ENCODE peak calls at places on chromosome 11, in eight cellular contexts. K, X, Y, J, N, C, S and V are unnamed samples.

GRCh38 chr11:1446623-1447022 is 40.0 kb downstream of the MOB2 start:
- DNase-seq in K (no peak), X (no peak), Y (no peak), J (no peak), N (no peak), C (no peak), S (no peak), V (no peak)

GRCh38 chr11:87661270-87661669 is 514.0 kb downstream of the RAB38 start:
- DNase-seq in K (no peak), X (no peak), Y (no peak), J (no peak), N (no peak), C (no peak), S (no peak), V (no peak)

GRCh38 chr11:4455439-4455838 is 6.3 kb downstream of the OR52K2 start:
- DNase-seq in K (no peak), X (no peak), Y (no peak), J (no peak), N (no peak), C (no peak), S (no peak), V (no peak)

GRCh38 chr11:102559839-102560238 is 29.3 kb upstream of the MMP7 start:
- DNase-seq in K (no peak), X (no peak), Y (no peak), J (no peak), N (no peak), C (peak; percentile 13), S (no peak), V (no peak)

GRCh38 chr11:32231909-32232493 is 141.1 kb downstream of the RCN1 start:
- DNase-seq in K (no peak), X (no peak), Y (no peak), J (peak; percentile 54), N (peak; percentile 27), C (peak; percentile 18), S (no peak), V (no peak)

GRCh38 chr11:14585438-14585837 is 58.2 kb upstream of the PDE3B start:
- DNase-seq in K (no peak), X (no peak), Y (no peak), J (no peak), N (no peak), C (no peak), S (no peak), V (no peak)

GRCh38 chr11:132718711-132719641 is 813.3 kb downstream of the OPCML start:
- DNase-seq in K (no peak), X (no peak), Y (no peak), J (peak; percentile 65), N (no peak), C (peak; percentile 63), S (peak; percentile 16), V (no peak)

GRCh38 chr11:85947431-85948272 is 92.5 kb downstream of the CCDC83 start:
- DNase-seq in K (no peak), X (no peak), Y (no peak), J (peak; percentile 96), N (no peak), C (no peak), S (no peak), V (peak; percentile 49)

GRCh38 chr11:83033972-83034672 is 37.6 kb downstream of the RAB30 start:
- DNase-seq in K (no peak), X (peak; percentile 38), Y (peak; percentile 56), J (peak; percentile 78), N (peak; percentile 75), C (peak; percentile 75), S (no peak), V (no peak)

GRCh38 chr11:102560555-102561011 is 30.0 kb upstream of the MMP7 start:
- DNase-seq in K (no peak), X (no peak), Y (no peak), J (peak; percentile 79), N (no peak), C (peak; percentile 45), S (no peak), V (peak; percentile 55)

GRCh38 chr11:106397787-106398355 is 320.4 kb downstream of the AASDHPPT start:
- DNase-seq in K (no peak), X (no peak), Y (no peak), J (no peak), N (no peak), C (no peak), S (no peak), V (no peak)

GRCh38 chr11:65183201-65183891 is 1.6 kb downstream of the CAPN1 start:
- DNase-seq in K (peak; percentile 69), X (no peak), Y (no peak), J (no peak), N (no peak), C (peak; percentile 49), S (no peak), V (peak; percentile 46)

GRCh38 chr11:20566591-20567434 is 32.6 kb upstream of the SLC6A5 start:
- DNase-seq in K (no peak), X (no peak), Y (no peak), J (no peak), N (no peak), C (no peak), S (no peak), V (no peak)

GRCh38 chr11:45930951-45931563 is 8.6 kb downstream of the LARGE2 start:
- DNase-seq in K (no peak), X (peak; percentile 6), Y (no peak), J (no peak), N (no peak), C (no peak), S (no peak), V (no peak)

GRCh38 chr11:46391578-46392420 is at the start of gene CHRM4:
- DNase-seq in K (peak; percentile 60), X (no peak), Y (no peak), J (peak; percentile 52), N (peak; percentile 71), C (peak; percentile 50), S (no peak), V (no peak)

GRCh38 chr11:57072640-57073039 is 83.9 kb downstream of the OR5AK2 start:
- DNase-seq in K (no peak), X (no peak), Y (no peak), J (peak; percentile 96), N (no peak), C (no peak), S (no peak), V (no peak)

GRCh38 chr11:113504586-113504985 is 29.4 kb upstream of the DRD2 start:
- DNase-seq in K (no peak), X (no peak), Y (no peak), J (peak; percentile 58), N (peak; percentile 37), C (peak; percentile 14), S (no peak), V (no peak)
- H3K27me3 ChIP-seq in K (no peaks in the 10 kb centered on the region), X (peaks cover 60% of the 10 kb centered on the region), Y (no peaks in the 10 kb centered on the region), J (no peaks in the 10 kb centered on the region), N (no peaks in the 10 kb centered on the region), C (peaks cover 2% of the 10 kb centered on the region), S (no peaks in the 10 kb centered on the region), V (no peaks in the 10 kb centered on the region)

GRCh38 chr11:119178166-119178680 is 7.1 kb upstream of the NHERF4 start:
- DNase-seq in K (no peak), X (no peak), Y (no peak), J (peak; percentile 10), N (no peak), C (no peak), S (no peak), V (no peak)

GRCh38 chr11:119172513-119172912 is 4.0 kb downstream of the NLRX1 start:
- DNase-seq in K (no peak), X (no peak), Y (no peak), J (no peak), N (no peak), C (no peak), S (no peak), V (no peak)

GRCh38 chr11:119169272-119169719 is 771 bp downstream of the NLRX1 start:
- DNase-seq in K (peak; percentile 65), X (peak; percentile 35), Y (peak; percentile 60), J (peak; percentile 49), N (no peak), C (peak; percentile 24), S (no peak), V (peak; percentile 53)

GRCh38 chr11:119175493-119176077 is 7.1 kb downstream of the NLRX1 start:
- DNase-seq in K (no peak), X (no peak), Y (no peak), J (peak; percentile 17), N (peak; percentile 78), C (peak; percentile 40), S (no peak), V (no peak)

GRCh38 chr11:119173453-119173852 is 4.9 kb downstream of the NLRX1 start:
- DNase-seq in K (no peak), X (no peak), Y (no peak), J (no peak), N (no peak), C (no peak), S (no peak), V (no peak)
- H3K4me1 ChIP-seq in K (no peaks in the 10 kb centered on the region), X (peaks cover 21% of the 10 kb centered on the region), Y (no peaks in the 10 kb centered on the region), J (peaks cover 5% of the 10 kb centered on the region), N (peaks cover 10% of the 10 kb centered on the region), C (peaks cover 2% of the 10 kb centered on the region), S (peaks cover 16% of the 10 kb centered on the region), V (no peaks in the 10 kb centered on the region)

DNA sequence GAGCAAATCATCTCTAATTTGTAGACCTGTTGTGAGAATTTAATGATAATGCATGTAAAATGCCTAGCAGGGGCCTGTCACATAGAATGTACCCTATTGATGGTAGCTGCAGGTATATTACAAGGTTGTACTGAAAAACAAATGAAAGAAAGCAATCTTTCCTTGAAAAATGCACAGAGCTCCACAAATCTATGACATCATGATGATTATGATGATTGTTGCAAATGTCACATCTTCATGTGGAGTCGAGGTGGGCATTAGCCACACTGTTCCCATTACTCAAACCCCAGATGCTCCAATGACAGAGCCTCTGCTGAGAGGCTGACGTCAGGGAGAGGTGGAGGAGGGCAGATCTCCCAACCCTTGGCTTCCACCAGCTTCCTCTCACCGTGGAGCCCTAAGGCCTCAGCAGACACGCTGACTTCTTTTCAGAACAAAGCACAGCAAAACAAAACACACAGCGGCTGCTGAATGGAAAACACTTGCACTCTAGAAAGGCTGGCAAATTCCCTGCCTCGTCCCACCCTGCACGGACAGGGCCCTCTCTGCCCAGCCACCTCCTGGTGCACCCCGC is 298.3 kb downstream of the KIRREL3 start:
- DNase-seq in K (no peak), X (no peak), Y (no peak), J (no peak), N (no peak), C (no peak), S (no peak), V (no peak)
- H3K27me3 ChIP-seq in K (no peaks in the 10 kb centered on the region), X (peaks cover 21% of the 10 kb centered on the region), Y (no peaks in the 10 kb centered on the region), J (peaks cover 14% of the 10 kb centered on the region), N (no peaks in the 10 kb centered on the region), C (no peaks in the 10 kb centered on the region), S (no peaks in the 10 kb centered on the region), V (no peaks in the 10 kb centered on the region)

DNA sequence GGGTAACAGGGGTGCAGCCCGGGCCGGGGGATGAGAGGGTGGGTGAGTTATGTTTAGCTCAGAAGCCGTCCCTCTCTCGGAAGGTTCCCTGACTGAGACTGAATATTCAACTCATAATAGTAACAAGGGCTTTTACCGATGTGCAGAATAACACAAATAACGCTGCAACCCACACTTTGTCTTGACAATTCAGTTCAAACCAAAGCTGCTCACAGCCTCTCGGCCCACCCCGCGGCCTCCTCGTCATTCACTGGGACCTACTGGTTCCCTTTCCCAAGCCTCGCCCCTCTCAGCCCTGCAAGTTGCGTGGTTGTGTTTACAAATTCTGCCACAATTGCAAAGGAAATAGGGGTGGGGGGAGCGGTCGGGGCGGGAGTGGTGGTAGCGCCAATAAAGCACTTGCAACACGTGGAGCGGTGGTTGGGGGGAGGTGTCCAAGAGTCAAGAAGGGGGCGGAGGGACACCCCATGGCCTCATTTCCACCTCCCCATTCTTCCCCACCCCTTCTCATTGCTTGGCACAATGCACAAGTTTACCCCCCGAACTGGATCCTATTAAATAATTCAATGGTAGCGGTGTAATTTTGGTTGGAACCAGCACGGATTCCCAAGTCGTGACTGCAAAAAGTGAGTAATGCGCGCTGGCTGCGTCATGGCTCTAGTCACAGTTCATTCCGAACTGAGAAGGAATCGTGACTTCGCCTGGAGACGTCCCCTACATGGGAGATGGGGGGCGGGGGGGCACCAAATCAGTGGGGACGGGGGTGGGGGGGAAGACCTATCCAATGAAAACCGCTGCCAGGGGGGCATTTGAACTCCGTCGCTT is 102.0 kb upstream of the HSD17B12 start:
- DNase-seq in K (no peak), X (no peak), Y (no peak), J (peak; percentile 34), N (no peak), C (no peak), S (no peak), V (no peak)
- H3K4me1 ChIP-seq in K (peaks cover 11% of the 10 kb centered on the region), X (peaks cover 87% of the 10 kb centered on the region), Y (no peaks in the 10 kb centered on the region), J (peaks cover 22% of the 10 kb centered on the region), N (peaks cover under 1% of the 10 kb centered on the region), C (peaks cover 3% of the 10 kb centered on the region), S (peaks cover 20% of the 10 kb centered on the region), V (peaks cover 2% of the 10 kb centered on the region)